ENCODE peak calls at places on chromosomes 5 and 9, in nine cellular contexts. Q, V, M, C, T, L, X, E and J are unnamed samples.

GRCh38 chr5:42767491-42768105 is 11.0 kb downstream of the CCDC152 start:
- DNase-seq in Q (no peak), V (no peak), M (no peak), C (peak; percentile 59), T (no peak), L (no peak), X (no peak), E (no peak), J (no peak)

GRCh38 chr9:129247285-129248153 is 69.5 kb upstream of the IER5L start:
- DNase-seq in Q (no peak), V (no peak), M (no peak), C (no peak), T (no peak), L (no peak), X (no peak), E (peak; percentile 34), J (no peak)

GRCh38 chr9:127896395-127897193 is 2.8 kb downstream of the ST6GALNAC6 start:
- DNase-seq in Q (no peak), V (no peak), M (no peak), C (no peak), T (no peak), L (no peak), X (no peak), E (no peak), J (no peak)

GRCh38 chr5:53407373-53407772 is 73.1 kb upstream of the FST start:
- DNase-seq in Q (no peak), V (no peak), M (no peak), C (peak; percentile 68), T (no peak), L (no peak), X (no peak), E (no peak), J (no peak)

GRCh38 chr9:136808075-136808780 is 480 bp downstream of the RABL6 start:
- DNase-seq in Q (no peak), V (peak; percentile 21), M (peak; percentile 61), C (no peak), T (no peak), L (peak; percentile 69), X (peak; percentile 34), E (peak; percentile 62), J (peak; percentile 39)

GRCh38 chr5:151018846-151019245 is 1.5 kb upstream of the GPX3 start:
- DNase-seq in Q (no peak), V (no peak), M (no peak), C (no peak), T (no peak), L (no peak), X (no peak), E (no peak), J (no peak)

GRCh38 chr9:34809504-34810186 is 99.7 kb upstream of the CCL21 start:
- DNase-seq in Q (no peak), V (no peak), M (no peak), C (peak; percentile 3), T (no peak), L (no peak), X (peak; percentile 84), E (no peak), J (no peak)

GRCh38 chr5:42951847-42952411 is 88.2 kb downstream of the ANXA2R start:
- DNase-seq in Q (no peak), V (peak; percentile 52), M (peak; percentile 71), C (peak; percentile 57), T (peak; percentile 69), L (peak; percentile 72), X (no peak), E (peak; percentile 58), J (peak; percentile 29)

GRCh38 chr9:93596399-93596798 is 20.0 kb downstream of the PHF2 start:
- DNase-seq in Q (no peak), V (no peak), M (no peak), C (no peak), T (no peak), L (peak; percentile 19), X (no peak), E (peak; percentile 26), J (no peak)
- H3K9me3 ChIP-seq in Q (no peaks in the 10 kb centered on the region), V (no peaks in the 10 kb centered on the region), M (no peaks in the 10 kb centered on the region), C (no peaks in the 10 kb centered on the region), T (no peaks in the 10 kb centered on the region), L (no peaks in the 10 kb centered on the region), X (no peaks in the 10 kb centered on the region), E (no peaks in the 10 kb centered on the region), J (no peaks in the 10 kb centered on the region)

DNA sequence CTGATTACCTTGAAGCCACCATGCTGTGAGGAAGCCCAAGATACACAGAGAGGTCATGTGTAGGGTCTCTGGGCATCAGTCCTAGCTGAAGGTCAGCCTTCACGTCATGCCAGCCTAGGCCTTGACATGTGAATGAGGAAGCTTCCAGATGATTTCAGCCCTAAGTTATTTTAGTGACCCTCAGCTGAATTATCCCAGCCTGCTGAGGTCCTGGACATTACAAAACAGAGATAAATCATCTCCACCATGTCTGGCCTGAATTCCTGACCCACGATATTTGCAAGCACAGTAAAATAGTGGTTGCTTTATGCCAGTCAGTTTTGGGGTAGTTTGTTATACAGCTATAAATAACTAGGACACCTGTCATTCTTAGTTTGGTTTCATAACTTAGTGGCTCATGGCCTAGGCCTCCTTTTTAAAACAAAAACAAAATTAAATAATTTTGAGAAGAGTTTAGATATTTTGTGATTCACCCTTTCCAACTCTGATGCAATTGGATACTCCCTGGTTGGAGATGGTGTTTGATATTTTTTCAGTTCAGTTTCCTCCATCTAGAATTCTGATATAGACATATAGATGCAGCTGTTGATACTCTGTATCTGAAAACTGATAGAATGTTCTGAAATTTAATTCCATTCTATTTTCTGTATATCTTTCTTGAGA is 571.4 kb upstream of the CLINT1 start:
- DNase-seq in Q (no peak), V (no peak), M (no peak), C (peak; percentile 37), T (no peak), L (no peak), X (no peak), E (no peak), J (no peak)
- H3K9me3 ChIP-seq in Q (no peaks in the 10 kb centered on the region), V (no peaks in the 10 kb centered on the region), M (no peaks in the 10 kb centered on the region), C (no peaks in the 10 kb centered on the region), T (no peaks in the 10 kb centered on the region), L (no peaks in the 10 kb centered on the region), X (no peaks in the 10 kb centered on the region), E (peaks cover 3% of the 10 kb centered on the region), J (no peaks in the 10 kb centered on the region)

GRCh38 chr5:4038994-4039393 is 443.4 kb downstream of the IRX1 start:
- DNase-seq in Q (no peak), V (no peak), M (no peak), C (no peak), T (no peak), L (no peak), X (no peak), E (no peak), J (no peak)
- H3K9me3 ChIP-seq in Q (no peaks in the 10 kb centered on the region), V (no peaks in the 10 kb centered on the region), M (no peaks in the 10 kb centered on the region), C (no peaks in the 10 kb centered on the region), T (no peaks in the 10 kb centered on the region), L (no peaks in the 10 kb centered on the region), X (no peaks in the 10 kb centered on the region), E (no peaks in the 10 kb centered on the region), J (no peaks in the 10 kb centered on the region)

GRCh38 chr5:179033004-179033580 is 9.5 kb downstream of the ZNF879 start:
- DNase-seq in Q (no peak), V (no peak), M (no peak), C (peak; percentile 5), T (no peak), L (no peak), X (no peak), E (no peak), J (no peak)
- H3K9me3 ChIP-seq in Q (peaks cover 77% of the 10 kb centered on the region), V (peaks cover 78% of the 10 kb centered on the region), M (peaks cover 74% of the 10 kb centered on the region), C (peaks cover 1% of the 10 kb centered on the region), T (peaks cover 54% of the 10 kb centered on the region), L (peaks cover 8% of the 10 kb centered on the region), X (peaks cover 91% of the 10 kb centered on the region), E (peaks cover 34% of the 10 kb centered on the region), J (peaks cover 64% of the 10 kb centered on the region)

GRCh38 chr5:141402553-141403328 is at the start of gene PCDHGA9:
- DNase-seq in Q (no peak), V (no peak), M (no peak), C (peak; percentile 57), T (no peak), L (no peak), X (no peak), E (no peak), J (no peak)
- H3K9me3 ChIP-seq in Q (peaks cover 76% of the 10 kb centered on the region), V (peaks cover 4% of the 10 kb centered on the region), M (no peaks in the 10 kb centered on the region), C (peaks cover 4% of the 10 kb centered on the region), T (no peaks in the 10 kb centered on the region), L (no peaks in the 10 kb centered on the region), X (peaks cover 29% of the 10 kb centered on the region), E (peaks cover 35% of the 10 kb centered on the region), J (peaks cover 4% of the 10 kb centered on the region)

GRCh38 chr5:61440086-61440485 is 108.0 kb downstream of the ZSWIM6 start:
- DNase-seq in Q (no peak), V (no peak), M (no peak), C (no peak), T (no peak), L (no peak), X (no peak), E (no peak), J (no peak)
- H3K9me3 ChIP-seq in Q (peaks cover 12% of the 10 kb centered on the region), V (no peaks in the 10 kb centered on the region), M (peaks cover 11% of the 10 kb centered on the region), C (no peaks in the 10 kb centered on the region), T (peaks cover 12% of the 10 kb centered on the region), L (no peaks in the 10 kb centered on the region), X (peaks cover 20% of the 10 kb centered on the region), E (no peaks in the 10 kb centered on the region), J (no peaks in the 10 kb centered on the region)